ENCODE peak calls at places on chromosome 16, in five cellular contexts. One of them, this sample, is unnamed.

GRCh38 chr16:14500791-14501190 is 129.3 kb downstream of the PARN start:
- DNase-seq in OCI-LY7: no peak
- DNase-seq in mammary epithelial cell: no peak
- DNase-seq in uterus: no peak
- DNase-seq in choroid plexus epithelial cell: no peak
- DNase-seq in this sample: no peak

GRCh38 chr16:62585041-62585545 is 548.9 kb upstream of the CDH8 start:
- DNase-seq in OCI-LY7: no peak
- DNase-seq in mammary epithelial cell: no peak
- DNase-seq in uterus: no peak
- DNase-seq in choroid plexus epithelial cell: no peak
- DNase-seq in this sample: no peak

GRCh38 chr16:79599256-79599836 is 1.2 kb downstream of the MAF start:
- DNase-seq in OCI-LY7: no peak
- DNase-seq in mammary epithelial cell: peak; percentile 55
- DNase-seq in uterus: peak; percentile 41
- DNase-seq in choroid plexus epithelial cell: peak; percentile 17
- DNase-seq in this sample: no peak

GRCh38 chr16:85123891-85124635 is 11.8 kb upstream of the CIBAR2 start:
- DNase-seq in OCI-LY7: no peak
- DNase-seq in mammary epithelial cell: peak; percentile 71
- DNase-seq in uterus: peak; percentile 75
- DNase-seq in choroid plexus epithelial cell: peak; percentile 70
- DNase-seq in this sample: peak; percentile 87

GRCh38 chr16:78684040-78684611 is 584.7 kb downstream of the WWOX start:
- DNase-seq in OCI-LY7: no peak
- DNase-seq in mammary epithelial cell: peak; percentile 53
- DNase-seq in uterus: peak; percentile 69
- DNase-seq in choroid plexus epithelial cell: peak; percentile 73
- DNase-seq in this sample: peak; percentile 98

GRCh38 chr16:25157476-25157875 is 45.9 kb downstream of the LCMT1 start:
- DNase-seq in OCI-LY7: no peak
- DNase-seq in mammary epithelial cell: no peak
- DNase-seq in uterus: no peak
- DNase-seq in choroid plexus epithelial cell: no peak
- DNase-seq in this sample: no peak

GRCh38 chr16:66474750-66475199 is 47.7 kb downstream of the BEAN1 start:
- DNase-seq in OCI-LY7: peak; percentile 78
- DNase-seq in mammary epithelial cell: no peak
- DNase-seq in uterus: no peak
- DNase-seq in choroid plexus epithelial cell: no peak
- DNase-seq in this sample: no peak

GRCh38 chr16:84692451-84692850 is 7.3 kb upstream of the USP10 start:
- DNase-seq in OCI-LY7: no peak
- DNase-seq in mammary epithelial cell: no peak
- DNase-seq in uterus: no peak
- DNase-seq in choroid plexus epithelial cell: peak; percentile 58
- DNase-seq in this sample: peak; percentile 30

GRCh38 chr16:85610446-85611204 is 2.5 kb upstream of the GSE1 start:
- DNase-seq in OCI-LY7: peak; percentile 91
- DNase-seq in mammary epithelial cell: peak; percentile 78
- DNase-seq in uterus: peak; percentile 89
- DNase-seq in choroid plexus epithelial cell: peak; percentile 69
- DNase-seq in this sample: peak; percentile 84

GRCh38 chr16:78490431-78490830 is 391.0 kb downstream of the WWOX start:
- DNase-seq in OCI-LY7: no peak
- DNase-seq in mammary epithelial cell: no peak
- DNase-seq in uterus: no peak
- DNase-seq in choroid plexus epithelial cell: no peak
- DNase-seq in this sample: no peak

GRCh38 chr16:87335968-87336849 is 19.0 kb upstream of the C16orf95 start:
- DNase-seq in OCI-LY7: no peak
- DNase-seq in mammary epithelial cell: no peak
- DNase-seq in uterus: no peak
- DNase-seq in choroid plexus epithelial cell: no peak
- DNase-seq in this sample: no peak

GRCh38 chr16:48282636-48283263 is 35.4 kb upstream of the ABCC11 start:
- DNase-seq in OCI-LY7: no peak
- DNase-seq in mammary epithelial cell: no peak
- DNase-seq in uterus: no peak
- DNase-seq in choroid plexus epithelial cell: no peak
- DNase-seq in this sample: no peak

GRCh38 chr16:23801387-23801786 is 34.4 kb upstream of the PRKCB start:
- DNase-seq in OCI-LY7: peak; percentile 77
- DNase-seq in mammary epithelial cell: peak; percentile 45
- DNase-seq in uterus: peak; percentile 26
- DNase-seq in choroid plexus epithelial cell: peak; percentile 71
- DNase-seq in this sample: peak; percentile 66

GRCh38 chr16:29820271-29820701 is at the start of gene MVP:
- DNase-seq in OCI-LY7: peak; percentile 72
- DNase-seq in mammary epithelial cell: peak; percentile 66
- DNase-seq in uterus: peak; percentile 73
- DNase-seq in choroid plexus epithelial cell: peak; percentile 74
- DNase-seq in this sample: peak; percentile 70

GRCh38 chr16:68084504-68085258 is 489 bp upstream of the NFATC3 start:
- DNase-seq in OCI-LY7: peak; percentile 93
- DNase-seq in mammary epithelial cell: peak; percentile 48
- DNase-seq in uterus: peak; percentile 88
- DNase-seq in choroid plexus epithelial cell: peak; percentile 59
- DNase-seq in this sample: peak; percentile 39

GRCh38 chr16:30820952-30821421 is 34.0 kb upstream of the ZNF629 start:
- DNase-seq in OCI-LY7: no peak
- DNase-seq in mammary epithelial cell: no peak
- DNase-seq in uterus: no peak
- DNase-seq in choroid plexus epithelial cell: no peak
- DNase-seq in this sample: no peak

GRCh38 chr16:86364653-86365380 is 145.5 kb upstream of the FOXF1 start:
- DNase-seq in OCI-LY7: no peak
- DNase-seq in mammary epithelial cell: no peak
- DNase-seq in uterus: no peak
- DNase-seq in choroid plexus epithelial cell: no peak
- DNase-seq in this sample: no peak

GRCh38 chr16:85688586-85689284 is at the start of gene GINS2:
- DNase-seq in OCI-LY7: peak; percentile 97
- DNase-seq in mammary epithelial cell: peak; percentile 85
- DNase-seq in uterus: peak; percentile 87
- DNase-seq in choroid plexus epithelial cell: peak; percentile 90
- DNase-seq in this sample: peak; percentile 92

GRCh38 chr16:82185012-82185411 is 15.0 kb upstream of the MPHOSPH6 start:
- DNase-seq in OCI-LY7: no peak
- DNase-seq in mammary epithelial cell: peak; percentile 43
- DNase-seq in uterus: no peak
- DNase-seq in choroid plexus epithelial cell: no peak
- DNase-seq in this sample: peak; percentile 51

GRCh38 chr16:69701452-69701851 is 24.9 kb downstream of the NQO1 start:
- DNase-seq in OCI-LY7: no peak
- DNase-seq in mammary epithelial cell: no peak
- DNase-seq in uterus: no peak
- DNase-seq in choroid plexus epithelial cell: no peak
- DNase-seq in this sample: no peak

GRCh38 chr16:67016681-67017450 is 12.1 kb upstream of the CBFB start:
- DNase-seq in OCI-LY7: no peak
- DNase-seq in mammary epithelial cell: no peak
- DNase-seq in uterus: no peak
- DNase-seq in choroid plexus epithelial cell: no peak
- DNase-seq in this sample: no peak

GRCh38 chr16:17171250-17172143 is 299.3 kb downstream of the XYLT1 start:
- DNase-seq in OCI-LY7: no peak
- DNase-seq in mammary epithelial cell: no peak
- DNase-seq in uterus: no peak
- DNase-seq in choroid plexus epithelial cell: no peak
- DNase-seq in this sample: no peak

GRCh38 chr16:68961778-68962402 is 118.6 kb downstream of the TANGO6 start:
- DNase-seq in OCI-LY7: no peak
- DNase-seq in mammary epithelial cell: no peak
- DNase-seq in uterus: no peak
- DNase-seq in choroid plexus epithelial cell: no peak
- DNase-seq in this sample: no peak

GRCh38 chr16:84482001-84482891 is 22.2 kb downstream of the MEAK7 start:
- DNase-seq in OCI-LY7: no peak
- DNase-seq in mammary epithelial cell: peak; percentile 51
- DNase-seq in uterus: no peak
- DNase-seq in choroid plexus epithelial cell: no peak
- DNase-seq in this sample: peak; percentile 35

GRCh38 chr16:78432451-78432850 is 333.0 kb downstream of the WWOX start:
- DNase-seq in OCI-LY7: no peak
- DNase-seq in mammary epithelial cell: no peak
- DNase-seq in uterus: no peak
- DNase-seq in choroid plexus epithelial cell: no peak
- DNase-seq in this sample: no peak

GRCh38 chr16:63287411-63287810 is 1251.2 kb upstream of the CDH8 start:
- DNase-seq in OCI-LY7: no peak
- DNase-seq in mammary epithelial cell: peak; percentile 1
- DNase-seq in uterus: no peak
- DNase-seq in choroid plexus epithelial cell: no peak
- DNase-seq in this sample: no peak

GRCh38 chr16:25140459-25140858 is 28.9 kb downstream of the LCMT1 start:
- DNase-seq in OCI-LY7: no peak
- DNase-seq in mammary epithelial cell: peak; percentile 47
- DNase-seq in uterus: no peak
- DNase-seq in choroid plexus epithelial cell: peak; percentile 56
- DNase-seq in this sample: peak; percentile 50

DNA sequence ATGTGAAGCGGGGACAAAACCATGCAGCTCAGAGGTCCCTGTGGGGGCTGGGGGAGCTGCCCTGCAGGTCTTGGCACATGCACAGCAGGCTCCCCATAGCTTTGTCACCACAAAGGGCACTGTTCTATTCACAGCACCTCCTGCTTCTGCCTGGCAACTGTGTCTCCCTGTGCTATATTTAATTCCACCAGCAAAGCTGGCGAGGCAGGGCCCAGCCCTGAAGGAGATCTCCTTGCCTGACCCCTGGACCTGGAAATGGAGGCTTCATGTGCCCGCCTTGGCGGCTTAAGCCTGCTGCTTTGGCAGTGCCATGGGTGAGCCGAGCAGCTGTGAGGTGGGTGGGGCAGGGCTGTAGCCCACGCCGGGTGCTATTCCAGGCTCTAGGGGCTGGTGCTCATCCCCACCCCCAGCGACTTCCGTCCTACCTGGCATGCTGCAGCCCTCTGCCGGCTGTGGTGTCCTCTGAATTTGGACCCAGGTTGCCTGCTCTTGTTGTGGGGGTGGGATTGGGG is 6.8 kb downstream of the LDHD start:
- DNase-seq in OCI-LY7: peak; percentile 63
- DNase-seq in mammary epithelial cell: peak; percentile 27
- DNase-seq in uterus: peak; percentile 35
- DNase-seq in choroid plexus epithelial cell: no peak
- DNase-seq in this sample: peak; percentile 27
- TF ChIP-seq CTCF in OCI-LY7: no peak
- TF ChIP-seq CTCF in mammary epithelial cell: no peak
- TF ChIP-seq CTCF in uterus: no peak
- TF ChIP-seq CTCF in choroid plexus epithelial cell: no peak
- TF ChIP-seq CTCF in this sample: no peak

GRCh38 chr16:83268164-83268563 is 539.6 kb upstream of the HSBP1 start:
- DNase-seq in OCI-LY7: no peak
- DNase-seq in mammary epithelial cell: no peak
- DNase-seq in uterus: no peak
- DNase-seq in choroid plexus epithelial cell: no peak
- DNase-seq in this sample: no peak

GRCh38 chr16:83271123-83271522 is 536.7 kb upstream of the HSBP1 start:
- DNase-seq in OCI-LY7: no peak
- DNase-seq in mammary epithelial cell: no peak
- DNase-seq in uterus: no peak
- DNase-seq in choroid plexus epithelial cell: no peak
- DNase-seq in this sample: no peak

GRCh38 chr16:83272201-83272600 is 535.6 kb upstream of the HSBP1 start:
- DNase-seq in OCI-LY7: no peak
- DNase-seq in mammary epithelial cell: no peak
- DNase-seq in uterus: no peak
- DNase-seq in choroid plexus epithelial cell: peak; percentile 55
- DNase-seq in this sample: peak; percentile 9

GRCh38 chr16:83270640-83271039 is 537.1 kb upstream of the HSBP1 start:
- DNase-seq in OCI-LY7: no peak
- DNase-seq in mammary epithelial cell: no peak
- DNase-seq in uterus: no peak
- DNase-seq in choroid plexus epithelial cell: no peak
- DNase-seq in this sample: no peak

DNA sequence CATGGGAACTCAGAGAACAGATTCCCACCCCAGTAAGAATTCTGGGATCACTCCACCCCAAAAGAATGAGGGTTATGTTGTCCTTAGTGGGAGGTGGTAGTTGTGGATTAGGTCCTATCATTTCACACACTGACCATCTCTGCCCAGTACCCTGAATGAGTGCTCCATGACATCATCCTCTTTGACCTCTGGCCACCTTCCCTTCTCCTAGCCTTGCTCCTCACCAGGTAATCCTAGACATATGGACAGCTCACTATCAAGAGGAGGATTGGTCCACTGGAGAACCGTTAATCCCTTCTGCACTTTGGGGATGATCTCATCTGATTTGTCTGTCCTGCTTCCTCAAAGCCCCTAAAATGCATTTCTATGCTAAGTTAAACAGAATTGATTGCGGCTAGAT is 538.2 kb upstream of the HSBP1 start:
- DNase-seq in OCI-LY7: no peak
- DNase-seq in mammary epithelial cell: no peak
- DNase-seq in uterus: no peak
- DNase-seq in choroid plexus epithelial cell: no peak
- DNase-seq in this sample: no peak
- H3K4me3 ChIP-seq in OCI-LY7: no peak overlapping the region
- H3K4me3 ChIP-seq in mammary epithelial cell: no peak overlapping the region
- H3K4me3 ChIP-seq in uterus: no peak overlapping the region
- H3K4me3 ChIP-seq in choroid plexus epithelial cell: no peak overlapping the region
- H3K4me3 ChIP-seq in this sample: no peak overlapping the region

GRCh38 chr16:49513040-49513439 is 139.4 kb downstream of the C16orf78 start:
- DNase-seq in OCI-LY7: peak; percentile 36
- DNase-seq in mammary epithelial cell: no peak
- DNase-seq in uterus: no peak
- DNase-seq in choroid plexus epithelial cell: peak; percentile 25
- DNase-seq in this sample: no peak
- TF ChIP-seq CTCF in OCI-LY7: peak; percentile 51
- TF ChIP-seq CTCF in mammary epithelial cell: no peak
- TF ChIP-seq CTCF in uterus: no peak
- TF ChIP-seq CTCF in choroid plexus epithelial cell: peak; percentile 35
- TF ChIP-seq CTCF in this sample: no peak

GRCh38 chr16:81096715-81097208 is 567 bp upstream of the GCSH start:
- DNase-seq in OCI-LY7: no peak
- DNase-seq in mammary epithelial cell: no peak
- DNase-seq in uterus: no peak
- DNase-seq in choroid plexus epithelial cell: no peak
- DNase-seq in this sample: no peak
- H3K4me3 ChIP-seq in OCI-LY7: peak overlapping the region; percentile 6
- H3K4me3 ChIP-seq in mammary epithelial cell: no peak overlapping the region
- H3K4me3 ChIP-seq in uterus: peak overlapping the region; percentile 38
- H3K4me3 ChIP-seq in choroid plexus epithelial cell: peak overlapping the region; percentile 26
- H3K4me3 ChIP-seq in this sample: peak overlapping the region; percentile 25

GRCh38 chr16:76741623-76742022 is 449.4 kb upstream of the MON1B start:
- DNase-seq in OCI-LY7: no peak
- DNase-seq in mammary epithelial cell: no peak
- DNase-seq in uterus: no peak
- DNase-seq in choroid plexus epithelial cell: no peak
- DNase-seq in this sample: no peak
- TF ChIP-seq CTCF in OCI-LY7: no peak
- TF ChIP-seq CTCF in mammary epithelial cell: no peak
- TF ChIP-seq CTCF in uterus: no peak
- TF ChIP-seq CTCF in choroid plexus epithelial cell: no peak
- TF ChIP-seq CTCF in this sample: no peak